ENCODE peak calls at places on chromosome 7, in seven cellular contexts. O is MM.1S, U is hepatocyte, X is PC-3, W is GM23338, Q is SK-N-SH, Y is neural progenitor cell. M is an unnamed sample.

GRCh38 chr7:3673524-3673923 is 372.5 kb downstream of the SDK1 start:
- DNase-seq in X (peak; percentile 42), O (peak; percentile 19), Y (peak; percentile 72), Q (peak; percentile 27), U (peak; percentile 18), W (peak; percentile 88), M (no peak)

GRCh38 chr7:129969881-129970446 is 17.2 kb upstream of the UBE2H start:
- DNase-seq in X (peak; percentile 98), W (no peak), Y (no peak), U (peak; percentile 63), Q (no peak), O (no peak), M (peak; percentile 77)

GRCh38 chr7:44099669-44100068 is 4.5 kb upstream of the AEBP1 start:
- DNase-seq in O (no peak), X (no peak), Q (no peak), U (no peak), W (no peak), Y (no peak), M (no peak)

GRCh38 chr7:127976056-127976455 is 55.2 kb downstream of the LRRC4 start:
- DNase-seq in U (peak; percentile 59), W (no peak), X (no peak), Q (no peak), O (no peak), Y (peak; percentile 77), M (no peak)

GRCh38 chr7:34131371-34131770 is 226.0 kb downstream of the BMPER start:
- DNase-seq in W (no peak), X (no peak), U (no peak), Q (no peak), O (no peak), Y (no peak), M (no peak)

GRCh38 chr7:128275651-128276050 is 34.6 kb downstream of the LEP start:
- DNase-seq in U (no peak), Q (no peak), Y (no peak), X (no peak), W (no peak), O (no peak), M (no peak)

GRCh38 chr7:148747274-148747673 is 48.6 kb downstream of the CUL1 start:
- DNase-seq in X (no peak), Y (peak; percentile 63), U (peak; percentile 57), W (peak; percentile 98), Q (no peak), O (peak; percentile 56), M (no peak)

GRCh38 chr7:27784399-27785053 is 44.6 kb downstream of the TAX1BP1 start:
- DNase-seq in X (peak; percentile 96), O (peak; percentile 48), Y (peak; percentile 25), Q (peak; percentile 40), U (peak; percentile 59), W (peak; percentile 70), M (peak; percentile 81)

GRCh38 chr7:47193003-47193402 is 388.9 kb downstream of the TNS3 start:
- DNase-seq in O (no peak), Y (no peak), W (no peak), X (peak; percentile 25), Q (no peak), U (peak; percentile 47), M (no peak)

GRCh38 chr7:99499356-99499712 is 747 bp downstream of the ZNF394 start:
- DNase-seq in U (no peak), O (peak; percentile 31), X (no peak), W (no peak), Q (no peak), Y (no peak), M (peak; percentile 53)

GRCh38 chr7:12431886-12432285 is 28.2 kb upstream of the VWDE start:
- DNase-seq in O (no peak), U (peak; percentile 37), W (peak; percentile 22), X (peak; percentile 33), Q (no peak), Y (peak; percentile 45), M (peak; percentile 37)

GRCh38 chr7:12436896-12437535 is 33.4 kb upstream of the VWDE start:
- DNase-seq in X (peak; percentile 68), Y (peak; percentile 64), U (peak; percentile 42), W (peak; percentile 72), Q (peak; percentile 28), O (peak; percentile 17), M (peak; percentile 81)

GRCh38 chr7:12436126-12436525 is 32.5 kb upstream of the VWDE start:
- DNase-seq in Q (no peak), O (no peak), W (no peak), Y (no peak), U (no peak), X (peak; percentile 63), M (no peak)

GRCh38 chr7:12434012-12434642 is 30.5 kb upstream of the VWDE start:
- DNase-seq in Q (peak; percentile 29), W (peak; percentile 26), X (peak; percentile 37), Y (no peak), O (peak; percentile 31), U (no peak), M (peak; percentile 23)
- TF ChIP-seq EZH2phosphoT487 in Q (no peak), W (no peak), X (no peak), Y (no peak), O (no peak), U (no peak), M (no peak)

GRCh38 chr7:110418651-110419270 is 672.2 kb upstream of the LRRN3 start:
- DNase-seq in O (no peak), Q (no peak), W (peak; percentile 11), U (no peak), Y (peak; percentile 8), X (no peak), M (no peak)
- TF ChIP-seq EZH2phosphoT487 in O (no peak), Q (no peak), W (no peak), U (no peak), Y (no peak), X (no peak), M (no peak)

GRCh38 chr7:2230882-2231281 is 1.9 kb downstream of the MAD1L1 start:
- DNase-seq in U (no peak), X (no peak), Q (no peak), Y (no peak), O (no peak), W (no peak), M (no peak)

GRCh38 chr7:2231992-2232765 is 566 bp downstream of the MAD1L1 start:
- DNase-seq in U (peak; percentile 37), W (peak; percentile 59), O (peak; percentile 20), Y (peak; percentile 77), Q (peak; percentile 93), X (no peak), M (peak; percentile 59)

GRCh38 chr7:2230226-2230625 is 2.5 kb downstream of the MAD1L1 start:
- DNase-seq in Y (no peak), U (no peak), O (no peak), X (no peak), W (no peak), Q (no peak), M (no peak)

GRCh38 chr7:2233876-2234275 is 1.1 kb upstream of the MAD1L1 start:
- DNase-seq in Y (no peak), U (no peak), X (no peak), O (no peak), W (no peak), Q (no peak), M (no peak)

DNA sequence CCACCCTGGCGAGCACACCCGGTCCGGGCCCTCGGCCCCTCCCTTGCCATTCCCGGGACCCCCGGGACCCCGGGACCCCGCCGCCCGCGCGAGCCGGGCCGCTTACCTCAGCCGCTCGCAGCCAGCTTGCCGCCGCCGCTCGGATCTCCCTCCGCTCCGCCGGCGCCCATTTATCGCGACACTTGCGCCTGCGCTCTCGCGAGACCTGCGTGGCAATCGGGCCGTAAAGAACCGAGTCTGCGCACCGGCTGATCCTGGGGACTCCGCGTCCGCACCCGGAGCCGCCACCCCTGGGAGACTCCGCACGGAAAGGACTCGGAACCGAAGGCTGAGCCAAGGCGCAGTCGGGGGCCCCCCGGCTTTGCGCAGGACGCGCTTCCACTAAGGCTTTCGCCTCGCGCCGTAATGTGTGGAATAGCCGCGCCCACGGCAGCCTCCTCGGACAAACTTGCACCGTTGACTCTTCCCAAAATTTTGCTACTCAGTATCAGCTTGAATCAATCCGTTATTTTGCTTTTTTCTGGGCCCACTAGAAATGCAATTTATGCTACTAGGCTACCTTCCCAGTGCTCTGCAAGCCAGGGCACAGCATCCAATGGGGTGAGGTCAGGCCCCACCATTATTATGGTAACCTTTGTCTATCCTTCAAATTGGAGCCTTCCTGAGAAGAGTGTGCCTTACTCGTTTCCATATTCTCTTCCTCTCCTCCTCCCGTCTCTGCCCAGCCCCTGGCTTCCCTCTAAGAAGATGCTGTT is at the start of gene MAD1L1:
- DNase-seq in W (peak; percentile 96), O (peak; percentile 90), Y (peak; percentile 96), U (peak; percentile 96), X (peak; percentile 89), Q (peak; percentile 98), M (peak; percentile 97)
- TF ChIP-seq EZH2phosphoT487 in W (no peak), O (no peak), Y (no peak), U (no peak), X (no peak), Q (no peak), M (no peak)

GRCh38 chr7:101743995-101744360 is 73.4 kb upstream of the CUX1 start:
- DNase-seq in X (no peak), W (peak; percentile 82), U (no peak), Q (no peak), O (no peak), Y (peak; percentile 71), M (no peak)

GRCh38 chr7:101744588-101744987 is 72.8 kb upstream of the CUX1 start:
- DNase-seq in X (no peak), Q (peak; percentile 35), O (no peak), Y (no peak), W (peak; percentile 44), U (no peak), M (no peak)

GRCh38 chr7:101746311-101746710 is 71.1 kb upstream of the CUX1 start:
- DNase-seq in W (no peak), O (no peak), U (no peak), Q (no peak), X (no peak), Y (no peak), M (no peak)

GRCh38 chr7:101740981-101741725 is 76.3 kb upstream of the CUX1 start:
- DNase-seq in U (no peak), W (no peak), O (peak; percentile 90), Y (no peak), X (peak; percentile 6), Q (no peak), M (no peak)

DNA sequence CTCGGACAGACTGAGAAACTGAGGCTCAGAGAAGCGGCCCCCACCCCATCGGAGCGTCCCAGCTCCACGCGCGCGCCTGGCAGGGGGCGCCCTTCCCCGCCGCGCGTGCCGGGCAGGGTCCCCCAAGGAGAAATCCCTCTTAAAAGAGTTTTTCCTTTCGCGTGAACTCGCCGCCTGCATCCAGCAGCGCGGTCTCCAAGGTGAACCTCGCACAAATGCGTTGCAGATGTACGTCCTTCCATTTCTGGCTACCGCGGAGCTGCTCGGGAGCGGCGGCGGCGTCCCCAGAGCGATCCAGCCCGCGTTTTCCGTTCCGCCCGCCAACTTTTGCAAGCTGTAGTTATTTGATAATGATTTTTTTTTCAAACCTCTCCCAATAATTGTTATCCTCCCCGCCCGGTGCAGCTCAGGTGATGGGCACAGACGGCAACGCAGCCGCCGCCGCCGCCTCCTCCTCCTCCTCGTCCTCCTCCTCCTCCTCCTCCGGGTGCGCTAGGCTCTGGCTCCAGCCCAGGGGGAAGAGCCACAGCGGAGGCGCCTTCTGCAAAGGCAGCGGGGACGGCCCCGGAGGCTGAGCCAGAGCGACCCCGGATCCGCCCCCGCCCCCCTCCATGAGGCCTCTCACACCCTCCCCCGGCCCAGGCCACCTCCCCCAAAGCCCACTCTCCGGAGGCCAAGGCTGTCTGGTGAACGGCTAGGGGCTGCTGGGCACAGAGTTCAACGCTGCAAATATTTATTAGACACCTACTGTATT is 74.0 kb upstream of the CUX1 start:
- DNase-seq in Q (peak; percentile 94), W (peak; percentile 85), X (peak; percentile 49), O (peak; percentile 76), U (peak; percentile 70), Y (peak; percentile 81), M (peak; percentile 78)
- TF ChIP-seq EZH2phosphoT487 in Q (no peak), W (no peak), X (no peak), O (no peak), U (no peak), Y (peak; percentile 28), M (no peak)

GRCh38 chr7:30212720-30213119 is 71.7 kb upstream of the ZNRF2 start:
- DNase-seq in U (peak; percentile 15), X (no peak), Q (no peak), O (no peak), Y (no peak), W (no peak), M (no peak)
- TF ChIP-seq EZH2phosphoT487 in U (no peak), X (no peak), Q (no peak), O (no peak), Y (no peak), W (no peak), M (no peak)

M was measured in GM23248.